ENCODE peak calls at places on chromosomes 5 and 9, in four cellular contexts. I, J, K and U are unnamed samples.

GRCh38 chr5:160640417-160640816 is 211.6 kb downstream of the ATP10B start:
- DNase-seq in J (no peak), I (no peak), K (no peak), U (no peak)

GRCh38 chr5:57551974-57552537 is 69.4 kb upstream of the ACTBL2 start:
- DNase-seq in J (no peak), K (no peak), I (no peak), U (no peak)

GRCh38 chr9:70220216-70220615 is 38.6 kb upstream of the SMC5 start:
- DNase-seq in J (no peak), K (no peak), I (no peak), U (no peak)

GRCh38 chr5:80822640-80823039 is 137.5 kb upstream of the RASGRF2 start:
- DNase-seq in J (no peak), K (no peak), I (no peak), U (no peak)

GRCh38 chr9:85040141-85040540 is 370.6 kb downstream of the NTRK2 start:
- DNase-seq in K (no peak), J (no peak), I (no peak), U (no peak)

GRCh38 chr5:160940725-160941124 is 88.7 kb upstream of the ATP10B start:
- DNase-seq in J (no peak), K (no peak), I (no peak), U (no peak)

GRCh38 chr9:93085676-93086075 is 10.3 kb upstream of the CARD19 start:
- DNase-seq in K (no peak), J (no peak), I (peak; percentile 9), U (no peak)

GRCh38 chr5:137453476-137454080 is 45.5 kb downstream of the SPOCK1 start:
- DNase-seq in K (peak; percentile 5), I (no peak), J (peak; percentile 9), U (no peak)

GRCh38 chr5:3997670-3998069 is 402.0 kb downstream of the IRX1 start:
- DNase-seq in K (no peak), I (no peak), J (no peak), U (no peak)

GRCh38 chr5:128135286-128135685 is 51.7 kb downstream of the SLC12A2 start:
- DNase-seq in K (no peak), I (no peak), J (no peak), U (no peak)

GRCh38 chr5:79378510-79379186 is 135.3 kb downstream of the HOMER1 start:
- DNase-seq in K (no peak), I (no peak), J (no peak), U (no peak)

GRCh38 chr5:36596247-36596646 is 10.2 kb upstream of the SLC1A3 start:
- DNase-seq in J (no peak), I (no peak), K (no peak), U (no peak)

GRCh38 chr9:86034863-86035734 is 64.3 kb downstream of the GOLM1 start:
- DNase-seq in J (peak; percentile 30), I (peak; percentile 76), K (peak; percentile 32), U (no peak)

GRCh38 chr5:68222310-68222709 is 6.8 kb downstream of the PIK3R1 start:
- DNase-seq in J (no peak), K (no peak), I (no peak), U (no peak)

GRCh38 chr9:129964901-129965734 is 77.9 kb downstream of the FNBP1 start:
- DNase-seq in J (no peak), I (no peak), K (no peak), U (no peak)

GRCh38 chr9:134518004-134518606 is 123.5 kb upstream of the COL5A1 start:
- DNase-seq in I (peak; percentile 96), K (no peak), J (no peak), U (no peak)

GRCh38 chr9:136270173-136270710 is 24.6 kb upstream of the QSOX2 start:
- DNase-seq in I (no peak), J (no peak), K (no peak), U (no peak)

GRCh38 chr9:99133145-99133544 is 28.2 kb downstream of the TGFBR1 start:
- DNase-seq in K (no peak), J (no peak), I (no peak), U (no peak)

GRCh38 chr5:69270827-69271226 is 36.1 kb downstream of the CDK7 start:
- DNase-seq in I (no peak), K (no peak), J (no peak), U (no peak)

GRCh38 chr5:93578179-93578812 is 2.7 kb downstream of the NR2F1-AS1 start:
- DNase-seq in J (no peak), I (no peak), K (no peak), U (no peak)

GRCh38 chr9:125646222-125647100 is 60.5 kb downstream of the MAPKAP1 start:
- DNase-seq in I (peak; percentile 45), K (no peak), J (no peak), U (no peak)

GRCh38 chr5:170623576-170624181 is 119.9 kb downstream of the KCNIP1 start:
- DNase-seq in I (peak; percentile 63), K (peak; percentile 20), J (peak; percentile 55), U (no peak)

GRCh38 chr5:156473271-156473935 is 146.4 kb downstream of the SGCD start:
- DNase-seq in I (no peak), J (no peak), K (no peak), U (no peak)

GRCh38 chr9:113669523-113670115 is 206.1 kb downstream of the RGS3 start:
- DNase-seq in J (no peak), I (no peak), K (no peak), U (no peak)

GRCh38 chr5:155046591-155046990 is 33.0 kb downstream of the KIF4B start:
- DNase-seq in I (no peak), K (no peak), J (no peak), U (no peak)

GRCh38 chr9:22117511-22118388 is 108.6 kb upstream of the CDKN2B start:
- DNase-seq in I (no peak), J (no peak), K (peak; percentile 57), U (no peak)

GRCh38 chr9:113966394-113966793 is 90.3 kb downstream of the ZNF618 start:
- DNase-seq in I (no peak), J (no peak), K (peak; percentile 32), U (no peak)

GRCh38 chr9:76374702-76375543 is 19.3 kb downstream of the RFK start:
- DNase-seq in I (no peak), J (peak; percentile 17), K (peak; percentile 85), U (no peak)

GRCh38 chr5:13350754-13351153 is 593.7 kb downstream of the DNAH5 start:
- DNase-seq in I (no peak), J (no peak), K (no peak), U (no peak)

GRCh38 chr9:112680731-112681402 is 37.0 kb downstream of the INIP start:
- DNase-seq in J (no peak), I (no peak), K (no peak), U (no peak)

GRCh38 chr9:127673234-127673633 is 33.6 kb upstream of the CFAP157 start:
- DNase-seq in K (no peak), J (no peak), I (no peak), U (no peak)

GRCh38 chr9:35814841-35815543 is at the start of gene HINT2:
- DNase-seq in J (peak; percentile 89), K (peak; percentile 99), I (peak; percentile 95), U (peak; percentile 95)

GRCh38 chr9:4833781-4834560 is 41.2 kb downstream of the RCL1 start:
- DNase-seq in I (no peak), J (no peak), K (no peak), U (no peak)

GRCh38 chr9:28197653-28198052 is 624.4 kb upstream of the C9orf72 start:
- DNase-seq in I (no peak), K (no peak), J (no peak), U (no peak)

GRCh38 chr9:121156263-121156731 is 45.4 kb downstream of the RAB14 start:
- DNase-seq in J (no peak), I (no peak), K (no peak), U (peak; percentile 72)

DNA sequence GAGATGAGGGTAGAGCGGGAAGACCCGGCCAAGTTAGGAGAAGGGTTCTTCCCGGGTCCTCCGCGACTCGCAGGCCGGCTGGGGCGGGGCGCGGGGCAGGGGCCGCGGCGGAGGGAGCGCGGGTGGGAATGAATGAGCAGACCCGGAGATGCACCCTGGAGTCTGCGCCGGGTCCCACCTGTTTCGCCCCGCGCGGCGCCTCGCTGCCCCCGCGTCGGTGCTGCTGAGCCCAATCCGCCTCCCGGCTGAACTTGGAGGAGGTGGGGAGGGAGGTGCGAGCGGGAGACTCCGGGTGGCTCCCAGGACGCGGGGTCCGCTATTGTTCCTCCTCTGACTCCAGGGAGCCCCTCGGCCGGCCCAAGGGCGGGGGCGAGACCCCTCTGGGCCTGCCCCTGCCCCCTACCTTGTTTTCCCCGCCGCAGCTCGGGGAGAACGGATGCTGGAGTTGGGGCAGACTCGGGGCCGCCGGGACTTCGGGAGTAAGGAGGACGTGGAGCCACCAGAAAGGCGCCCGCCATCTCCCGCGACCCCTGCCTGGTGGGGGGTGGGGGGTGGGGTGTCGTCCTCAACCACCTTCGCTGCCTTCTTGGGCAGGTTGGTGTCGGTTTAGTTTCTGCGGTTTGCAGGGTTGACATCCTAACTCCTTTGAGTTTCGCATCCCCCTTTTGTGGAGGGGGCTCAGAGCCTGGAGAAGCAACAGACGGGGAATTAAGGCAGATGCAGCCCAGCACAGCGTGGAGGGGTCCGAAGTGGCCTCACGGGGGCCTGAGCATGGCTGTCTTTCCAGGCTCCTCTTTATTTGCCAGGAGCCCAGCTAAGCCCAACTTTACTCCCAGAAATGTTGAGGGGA is 797 bp downstream of the RAI14 start:
- DNase-seq in K (no peak), J (peak; percentile 68), I (peak; percentile 61), U (no peak)
- TF ChIP-seq CHD2 in K (no peak), J (no peak), I (no peak), U (no peak)

GRCh38 chr5:87302061-87302460 is 34.4 kb downstream of the RASA1 start:
- DNase-seq in K (no peak), J (no peak), I (no peak), U (no peak)

GRCh38 chr5:87311400-87312279 is 44.0 kb downstream of the RASA1 start:
- DNase-seq in K (peak; percentile 5), J (no peak), I (no peak), U (no peak)

GRCh38 chr5:87303324-87303723 is 35.6 kb downstream of the RASA1 start:
- DNase-seq in K (no peak), I (no peak), J (no peak), U (no peak)

GRCh38 chr5:87308024-87308423 is 40.3 kb downstream of the RASA1 start:
- DNase-seq in I (no peak), K (no peak), J (no peak), U (peak; percentile 31)
- TF ChIP-seq MXI1 in I (no peak), K (no peak), J (no peak), U (no peak)

GRCh38 chr5:19734706-19735240 is 253.2 kb downstream of the CDH18 start:
- DNase-seq in I (no peak), K (no peak), J (no peak), U (no peak)

GRCh38 chr5:19739691-19740090 is 248.3 kb downstream of the CDH18 start:
- DNase-seq in K (no peak), I (peak; percentile 16), J (no peak), U (no peak)

GRCh38 chr5:19733612-19734495 is 254.1 kb downstream of the CDH18 start:
- DNase-seq in K (no peak), J (no peak), I (no peak), U (no peak)
- TF ChIP-seq CHD2 in K (no peak), J (no peak), I (no peak), U (no peak)

GRCh38 chr5:85538362-85538761 is 1079.4 kb upstream of the COX7C start:
- DNase-seq in I (no peak), J (no peak), K (no peak), U (no peak)
- TF ChIP-seq MXI1 in I (no peak), J (no peak), K (no peak), U (no peak)